ENCODE peak calls at places on chromosomes 3 and 15, in eight cellular contexts. V is SK-N-SH; A is CD8-positive, alpha-beta T cell; E is NCI-H1092 treated with DMSO at 0.1 percent for 48 hours; F is AG08396; C is GOT3; D is AG08395; O is left colon. Z is an unnamed sample.

GRCh38 chr15:84108725-84109124 is 126.8 kb upstream of the GOLGA6L4 start:
- DNase-seq in F (no peak), O (no peak), E (no peak), V (no peak), D (no peak), A (no peak), C (no peak), Z (no peak)

GRCh38 chr3:122055215-122055614 is at the start of gene CD86:
- DNase-seq in A (no peak), O (no peak), V (no peak), D (no peak), C (no peak), F (no peak), E (no peak), Z (no peak)

GRCh38 chr3:187064210-187065115 is 74.8 kb downstream of the RPL39L start:
- DNase-seq in C (no peak), F (no peak), O (no peak), A (no peak), V (peak), E (no peak), D (peak), Z (no peak)

GRCh38 chr15:25378501-25378901 is 60.3 kb downstream of the UBE3A start:
- DNase-seq in V (no peak), F (no peak), A (no peak), E (no peak), O (no peak), D (no peak), C (no peak), Z (no peak)

GRCh38 chr3:169100616-169101015 is 562.9 kb downstream of the MECOM start:
- DNase-seq in C (no peak), F (no peak), A (no peak), V (no peak), D (no peak), E (no peak), O (no peak), Z (no peak)

GRCh38 chr3:101890716-101891115 is 41.4 kb downstream of the NFKBIZ start:
- DNase-seq in V (no peak), A (no peak), E (no peak), O (no peak), F (peak), D (peak), C (no peak), Z (no peak)

GRCh38 chr15:61564785-61565184 is 335.7 kb upstream of the RORA start:
- DNase-seq in C (no peak), A (no peak), E (no peak), V (no peak), F (no peak), D (no peak), O (no peak), Z (no peak)

GRCh38 chr15:65633752-65634151 is 12.0 kb downstream of the SLC24A1 start:
- DNase-seq in D (no peak), C (no peak), A (no peak), V (no peak), O (no peak), E (no peak), F (no peak), Z (no peak)

GRCh38 chr3:49032646-49033304 is 3.6 kb upstream of the IMPDH2 start:
- DNase-seq in E (no peak), A (no peak), F (no peak), V (no peak), O (no peak), D (no peak), C (no peak), Z (no peak)

GRCh38 chr3:14834807-14835466 is 16.2 kb downstream of the FGD5 start:
- DNase-seq in F (no peak), O (no peak), V (no peak), C (no peak), D (no peak), E (no peak), A (no peak), Z (no peak)

GRCh38 chr3:16618721-16619120 is 13.5 kb upstream of the DAZL start:
- DNase-seq in O (no peak), V (no peak), E (no peak), F (no peak), C (no peak), D (peak), A (no peak), Z (no peak)

GRCh38 chr3:17443142-17443541 is 299.3 kb downstream of the TBC1D5 start:
- DNase-seq in A (no peak), C (no peak), E (no peak), F (no peak), V (no peak), D (no peak), O (no peak), Z (no peak)

GRCh38 chr3:52162250-52162872 is 8.1 kb upstream of the POC1A start:
- DNase-seq in C (no peak), V (no peak), A (no peak), F (no peak), D (no peak), E (no peak), O (no peak), Z (no peak)

Z was measured in CD4-positive, alpha-beta T cell.